ENCODE peak calls at places on chromosomes 16 and 17, in four cellular contexts. X is adrenal gland; N is CD8-positive, alpha-beta memory T cell; U is BE2C. V is an unnamed sample.
A peak's percentile ranks its signal among the peaks of the same experiment; 100 is the strongest.

GRCh38 chr17:46190763-46191162 is 2.5 kb downstream of the KANSL1 start:
- DNase-seq in X (no peak), N (no peak), U (no peak), V (no peak)

GRCh38 chr16:74186589-74186988 is 110.0 kb upstream of the PSMD7 start:
- DNase-seq in X (no peak), N (no peak), U (no peak), V (no peak)

GRCh38 chr16:84643180-84643583 is 5.1 kb upstream of the KLHL36 start:
- DNase-seq in X (peak; percentile 78), N (no peak), U (peak; percentile 58), V (no peak)

GRCh38 chr17:82619641-82620040 is 28.6 kb downstream of the WDR45B start:
- DNase-seq in X (no peak), N (no peak), U (no peak), V (no peak)

GRCh38 chr16:540645-541340 is 13.3 kb downstream of the CAPN15 start:
- DNase-seq in X (no peak), N (no peak), U (no peak), V (no peak)

GRCh38 chr17:58328195-58329034 is at the start of gene TSPOAP1:
- DNase-seq in X (no peak), N (peak; percentile 61), U (peak; percentile 76), V (peak; percentile 38)

GRCh38 chr16:87457051-87457611 is 35.7 kb downstream of the ZCCHC14 start:
- DNase-seq in X (no peak), N (no peak), U (no peak), V (no peak)

GRCh38 chr16:56513972-56514371 is 5.9 kb downstream of the BBS2 start:
- DNase-seq in X (peak; percentile 54), N (peak; percentile 43), U (peak; percentile 37), V (peak; percentile 55)

GRCh38 chr16:11914759-11915643 is 755 bp downstream of the GSPT1 start:
- DNase-seq in X (peak; percentile 45), N (peak; percentile 34), U (peak; percentile 42), V (peak; percentile 42)

GRCh38 chr17:49401971-49402491 is 12.7 kb downstream of the PHB1 start:
- DNase-seq in X (no peak), N (no peak), U (no peak), V (no peak)

GRCh38 chr17:79043931-79044320 is 20.0 kb downstream of the C1QTNF1 start:
- DNase-seq in X (no peak), N (no peak), U (no peak), V (no peak)

GRCh38 chr17:79041723-79042420 is 17.9 kb downstream of the C1QTNF1 start:
- DNase-seq in X (no peak), N (no peak), U (no peak), V (no peak)

GRCh38 chr17:79044462-79044861 is 20.5 kb downstream of the C1QTNF1 start:
- DNase-seq in X (no peak), N (no peak), U (no peak), V (no peak)

GRCh38 chr17:79042421-79043190 is 18.6 kb downstream of the C1QTNF1 start:
- DNase-seq in X (peak; percentile 82), N (peak; percentile 64), U (peak; percentile 79), V (no peak)

GRCh38 chr17:79043191-79043930 is 19.4 kb downstream of the C1QTNF1 start:
- DNase-seq in X (no peak), N (no peak), U (no peak), V (no peak)
- H3K4me1 ChIP-seq in X (peaks cover 14% of the 10 kb centered on the region), N (no peaks in the 10 kb centered on the region), U (peaks cover 5% of the 10 kb centered on the region), V (no peaks in the 10 kb centered on the region)

GRCh38 chr16:70687671-70688265 is 1.9 kb upstream of the MTSS2 start:
- DNase-seq in X (no peak), N (no peak), U (no peak), V (no peak)
- H3K4me3 ChIP-seq in X (no peak overlapping the region), N (no peak overlapping the region), U (no peak overlapping the region), V (no peak overlapping the region)

DNA sequence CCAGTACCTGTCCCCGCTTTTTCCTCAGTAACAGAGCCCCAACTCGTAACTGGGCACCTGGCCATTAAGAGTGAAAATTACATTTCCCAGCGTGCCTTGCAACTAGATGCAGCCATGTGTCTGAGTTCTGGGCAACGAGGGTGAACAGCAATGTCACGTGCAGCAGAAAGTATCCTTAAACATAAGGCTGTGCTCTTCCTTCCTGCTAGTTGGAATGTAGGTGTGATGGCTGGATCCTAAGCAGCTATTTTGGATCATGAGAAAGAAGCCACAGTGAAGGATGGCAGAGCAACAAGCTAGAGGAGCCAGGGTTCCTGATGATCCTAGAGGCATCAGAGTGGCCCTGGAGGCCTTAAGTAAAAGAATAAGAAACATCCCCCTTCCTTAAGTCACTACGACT is 36.0 kb downstream of the ACTG1 start:
- DNase-seq in X (no peak), N (no peak), U (no peak), V (no peak)
- H3K27me3 ChIP-seq in X (no peaks in the 10 kb centered on the region), N (peaks cover 8% of the 10 kb centered on the region), U (no peaks in the 10 kb centered on the region), V (no peaks in the 10 kb centered on the region)

GRCh38 chr17:36722121-36722902 is 120.9 kb downstream of the MRM1 start:
- DNase-seq in X (peak; percentile 53), N (peak; percentile 81), U (peak; percentile 62), V (peak; percentile 87)
- H3K4me1 ChIP-seq in X (peaks cover 12% of the 10 kb centered on the region), N (peaks cover 54% of the 10 kb centered on the region), U (peaks cover 72% of the 10 kb centered on the region), V (peaks cover 36% of the 10 kb centered on the region)

GRCh38 chr17:61455754-61456681 is 3.8 kb downstream of the TBX4 start:
- DNase-seq in X (no peak), N (no peak), U (no peak), V (no peak)
- H3K4me3 ChIP-seq in X (no peak overlapping the region), N (no peak overlapping the region), U (no peak overlapping the region), V (no peak overlapping the region)

GRCh38 chr17:8067806-8068205 is 19.7 kb downstream of the ALOX12B start:
- DNase-seq in X (no peak), N (no peak), U (no peak), V (no peak)

GRCh38 chr17:8069587-8069860 is 18.0 kb downstream of the ALOX12B start:
- DNase-seq in X (no peak), N (no peak), U (no peak), V (no peak)

GRCh38 chr17:8064590-8065019 is 22.9 kb downstream of the ALOX12B start:
- DNase-seq in X (no peak), N (no peak), U (no peak), V (no peak)

GRCh38 chr17:8068736-8069586 is 18.6 kb downstream of the ALOX12B start:
- DNase-seq in X (no peak), N (no peak), U (no peak), V (no peak)

GRCh38 chr17:8066841-8067775 is 20.4 kb downstream of the ALOX12B start:
- DNase-seq in X (no peak), N (no peak), U (no peak), V (no peak)
- H3K27me3 ChIP-seq in X (peaks cover 15% of the 10 kb centered on the region), N (peaks cover 7% of the 10 kb centered on the region), U (peaks cover 21% of the 10 kb centered on the region), V (peaks cover 14% of the 10 kb centered on the region)

DNA sequence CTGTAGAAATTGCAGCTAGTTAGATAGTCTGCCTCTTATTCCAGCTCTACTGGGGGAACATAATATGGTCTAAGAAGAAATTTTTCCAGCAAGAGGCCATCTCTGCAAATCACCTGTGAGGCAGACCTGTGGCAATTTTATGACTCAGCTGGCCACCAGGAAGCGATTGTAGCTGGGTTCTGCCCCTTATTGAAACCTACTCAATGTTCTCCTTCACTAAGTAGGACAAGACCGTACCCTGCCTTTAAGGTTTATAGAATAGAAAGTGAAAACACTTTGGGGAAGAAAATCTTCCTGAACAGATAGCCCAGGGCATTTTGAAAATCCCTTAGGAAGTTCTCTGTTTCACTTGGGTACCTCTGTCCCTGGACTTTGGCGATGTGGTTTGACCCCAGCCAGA is 7.9 kb downstream of the CCL3 start:
- DNase-seq in X (no peak), N (no peak), U (no peak), V (no peak)
- H3K4me1 ChIP-seq in X (peaks cover 3% of the 10 kb centered on the region), N (peaks cover 32% of the 10 kb centered on the region), U (no peaks in the 10 kb centered on the region), V (no peaks in the 10 kb centered on the region)

GRCh38 chr16:2915196-2915929 is 3.6 kb downstream of the FLYWCH1 start:
- DNase-seq in X (no peak), N (no peak), U (no peak), V (no peak)

GRCh38 chr16:2924901-2925820 is 13.4 kb downstream of the FLYWCH1 start:
- DNase-seq in X (no peak), N (no peak), U (no peak), V (no peak)

GRCh38 chr16:2914233-2914632 is 2.5 kb downstream of the FLYWCH1 start:
- DNase-seq in X (no peak), N (no peak), U (no peak), V (no peak)

GRCh38 chr16:2919511-2920255 is 8.0 kb downstream of the FLYWCH1 start:
- DNase-seq in X (peak; percentile 73), N (peak; percentile 64), U (peak; percentile 60), V (peak; percentile 75)
- H3K4me3 ChIP-seq in X (no peak overlapping the region), N (no peak overlapping the region), U (no peak overlapping the region), V (no peak overlapping the region)

GRCh38 chr17:40343126-40344119 is 21.1 kb downstream of the GJD3 start:
- DNase-seq in X (no peak), N (peak; percentile 49), U (no peak), V (no peak)
- H3K27me3 ChIP-seq in X (no peaks in the 10 kb centered on the region), N (no peaks in the 10 kb centered on the region), U (no peaks in the 10 kb centered on the region), V (no peaks in the 10 kb centered on the region)

GRCh38 chr16:50679266-50679665 is 1.8 kb downstream of the SNX20 start:
- DNase-seq in X (no peak), N (no peak), U (no peak), V (no peak)
- H3K4me1 ChIP-seq in X (no peaks in the 10 kb centered on the region), N (peaks cover 75% of the 10 kb centered on the region), U (no peaks in the 10 kb centered on the region), V (no peaks in the 10 kb centered on the region)

V was measured in HAP-1.